ENCODE peak calls at places on chromosomes 11 and 22, in five cellular contexts. N is IMR-90, Q is SK-N-SH, O is GM12878, M is K562. J is an unnamed sample.

GRCh38 chr22:22944268-22944985 is 56.8 kb downstream of the IGLL5 start:
- DNase-seq in N (no peak), M (no peak), O (no peak), Q (no peak), J (no peak)

GRCh38 chr11:4926607-4927006 is 2.5 kb upstream of the OR51G1 start:
- DNase-seq in Q (no peak), M (no peak), O (no peak), N (peak; percentile 47), J (no peak)

GRCh38 chr11:64670975-64671374 is 52.0 kb downstream of the NRXN2 start:
- DNase-seq in O (no peak), Q (no peak), M (no peak), N (no peak), J (no peak)

GRCh38 chr11:67732045-67732787 is 57.8 kb upstream of the ALDH3B2 start:
- DNase-seq in O (no peak), M (peak; percentile 13), N (no peak), Q (peak; percentile 88), J (peak; percentile 63)

GRCh38 chr22:50244420-50245213 is at the start of gene TUBGCP6:
- DNase-seq in M (peak; percentile 93), Q (peak; percentile 94), N (peak; percentile 91), O (peak; percentile 53), J (peak; percentile 78)

GRCh38 chr11:106424111-106424510 is 346.6 kb downstream of the AASDHPPT start:
- DNase-seq in O (no peak), Q (no peak), M (no peak), N (peak; percentile 83), J (no peak)

GRCh38 chr11:75261902-75262361 is 21.4 kb downstream of the TPBGL start:
- DNase-seq in O (no peak), N (no peak), M (no peak), Q (no peak), J (no peak)

GRCh38 chr11:128544625-128545024 is 42.7 kb downstream of the ETS1 start:
- DNase-seq in O (no peak), N (peak; percentile 77), M (no peak), Q (no peak), J (no peak)

GRCh38 chr11:129613076-129613475 is 202.6 kb upstream of the TMEM45B start:
- DNase-seq in Q (no peak), O (no peak), N (no peak), M (no peak), J (no peak)

GRCh38 chr11:94134651-94135512 is 6.2 kb downstream of the PANX1 start:
- DNase-seq in Q (no peak), O (no peak), N (peak; percentile 96), M (peak; percentile 76), J (no peak)

GRCh38 chr11:1920909-1921575 is 1.5 kb downstream of the TNNT3 start:
- DNase-seq in N (no peak), O (no peak), Q (peak; percentile 46), M (no peak), J (no peak)

GRCh38 chr11:1923201-1923956 is 3.9 kb downstream of the TNNT3 start:
- DNase-seq in O (no peak), M (no peak), Q (no peak), N (no peak), J (no peak)

GRCh38 chr11:1920128-1920908 is 815 bp downstream of the TNNT3 start:
- DNase-seq in Q (peak; percentile 32), O (no peak), N (no peak), M (no peak), J (no peak)

GRCh38 chr11:1922411-1923113 is 3.1 kb downstream of the TNNT3 start:
- DNase-seq in Q (no peak), N (no peak), M (no peak), O (no peak), J (no peak)

GRCh38 chr11:1921576-1922141 is 2.2 kb downstream of the TNNT3 start:
- DNase-seq in M (no peak), Q (peak; percentile 72), O (no peak), N (no peak), J (no peak)
- TF ChIP-seq RCOR1 in M (no peak), Q (no peak), O (no peak), N (no peak), J (no peak)

GRCh38 chr11:19536131-19536530 is 176.5 kb upstream of the NAV2 start:
- DNase-seq in Q (no peak), O (no peak), N (no peak), M (no peak), J (no peak)

GRCh38 chr11:19537803-19538453 is 174.7 kb upstream of the NAV2 start:
- DNase-seq in N (no peak), O (no peak), Q (no peak), M (no peak), J (no peak)

GRCh38 chr11:19539861-19540260 is 172.8 kb upstream of the NAV2 start:
- DNase-seq in Q (no peak), M (no peak), O (no peak), N (no peak), J (no peak)
- TF ChIP-seq RCOR1 in Q (no peak), M (no peak), O (no peak), N (no peak), J (no peak)

GRCh38 chr11:115985896-115986295 is 481.7 kb upstream of the CADM1 start:
- DNase-seq in Q (no peak), N (no peak), M (no peak), O (no peak), J (no peak)
- TF ChIP-seq RCOR1 in Q (no peak), N (no peak), M (no peak), O (no peak), J (no peak)

GRCh38 chr22:37742374-37743092 is 45.7 kb downstream of the TRIOBP start:
- DNase-seq in N (peak; percentile 91), O (no peak), Q (no peak), M (peak; percentile 25), J (no peak)
- TF ChIP-seq RCOR1 in N (no peak), O (no peak), Q (no peak), M (no peak), J (no peak)

J was measured in A549.